ENCODE peak calls at places on chromosomes 13 and 19, in five cellular contexts. V, X, J, G and I are unnamed samples.

GRCh38 chr19:38425810-38426466 is at the start of gene RASGRP4:
- DNase-seq in V (peak), X (peak), J (no peak), G (peak), I (peak)

GRCh38 chr13:83620535-83621220 is 261.6 kb downstream of the SLITRK1 start:
- DNase-seq in V (no peak), X (no peak), J (no peak), G (no peak), I (no peak)

GRCh38 chr13:105087941-105088340 is 1447.5 kb downstream of the EFNB2 start:
- DNase-seq in V (no peak), X (no peak), J (no peak), G (no peak), I (no peak)

GRCh38 chr13:38514575-38514974 is 164.9 kb downstream of the UFM1 start:
- DNase-seq in V (no peak), X (no peak), J (no peak), G (no peak), I (no peak)

GRCh38 chr13:102584423-102584822 is 12.4 kb upstream of the TPP2 start:
- DNase-seq in V (no peak), X (no peak), J (no peak), G (no peak), I (no peak)

GRCh38 chr13:47420012-47420411 is 523.2 kb upstream of the HTR2A start:
- DNase-seq in V (no peak), X (no peak), J (no peak), G (no peak), I (no peak)

GRCh38 chr13:107202371-107203023 is 634.6 kb upstream of the ARGLU1 start:
- DNase-seq in V (no peak), X (no peak), J (no peak), G (no peak), I (no peak)

GRCh38 chr19:8515317-8515716 is 1.4 kb upstream of the ZNF414 start:
- DNase-seq in V (no peak), X (peak), J (no peak), G (no peak), I (peak)